ENCODE peak calls at places on chromosomes 4 and X, in eight cellular contexts. U is neuronal stem cell, G is OCI-LY7, N is mesendoderm, K is HCT116, D is lower lobe of right lung, P is right atrium auricular region, O is heart right ventricle. B is an unnamed sample.

GRCh38 chr4:5014007-5014682 is 5.1 kb downstream of the CYTL1 start:
- DNase-seq in U (no peak), G (no peak), N (no peak), K (no peak), D (no peak), P (peak; percentile 56), O (no peak), B (no peak)

GRCh38 chr4:78578674-78579430 is 27.3 kb downstream of the ANXA3 start:
- DNase-seq in U (no peak), G (no peak), N (no peak), K (no peak), D (no peak), P (no peak), O (no peak), B (no peak)

GRCh38 chrX:126339926-126340325 is 173.8 kb upstream of the DCAF12L2 start:
- DNase-seq in U (no peak), G (no peak), N (no peak), K (no peak), D (no peak), P (no peak), O (no peak), B (no peak)

GRCh38 chr4:183924362-183925044 is 19.4 kb downstream of the STOX2 start:
- DNase-seq in U (no peak), G (no peak), N (no peak), K (no peak), D (no peak), P (no peak), O (no peak), B (no peak)

GRCh38 chrX:37476571-37477188 is 94.8 kb upstream of the LANCL3 start:
- DNase-seq in U (no peak), G (no peak), N (no peak), K (no peak), D (no peak), P (no peak), O (no peak), B (no peak)

GRCh38 chr4:146053901-146054300 is 115.3 kb upstream of the ZNF827 start:
- DNase-seq in U (no peak), G (no peak), N (no peak), K (no peak), D (no peak), P (no peak), O (no peak), B (no peak)

GRCh38 chrX:66021758-66022741 is 17.8 kb downstream of the VSIG4 start:
- DNase-seq in U (no peak), G (no peak), N (no peak), K (no peak), D (no peak), P (no peak), O (no peak), B (no peak)

GRCh38 chrX:45903781-45904201 is 641.4 kb downstream of the ZNF674 start:
- DNase-seq in U (peak; percentile 3), G (no peak), N (peak; percentile 91), K (no peak), D (no peak), P (no peak), O (no peak), B (no peak)

GRCh38 chr4:140626982-140627381 is 58.2 kb upstream of the UCP1 start:
- DNase-seq in U (no peak), G (no peak), N (no peak), K (no peak), D (no peak), P (no peak), O (no peak), B (no peak)

GRCh38 chr4:28451346-28451745 is 1590.7 kb downstream of the STIM2 start:
- DNase-seq in U (no peak), G (no peak), N (no peak), K (no peak), D (no peak), P (no peak), O (no peak), B (no peak)

GRCh38 chrX:151929131-151929530 is 16.4 kb downstream of the MAGEA4 start:
- DNase-seq in U (no peak), G (no peak), N (no peak), K (no peak), D (no peak), P (no peak), O (no peak), B (no peak)

GRCh38 chr4:86221076-86221475 is 138.8 kb downstream of the MAPK10 start:
- DNase-seq in U (peak; percentile 43), G (no peak), N (no peak), K (no peak), D (no peak), P (no peak), O (no peak), B (no peak)

DNA sequence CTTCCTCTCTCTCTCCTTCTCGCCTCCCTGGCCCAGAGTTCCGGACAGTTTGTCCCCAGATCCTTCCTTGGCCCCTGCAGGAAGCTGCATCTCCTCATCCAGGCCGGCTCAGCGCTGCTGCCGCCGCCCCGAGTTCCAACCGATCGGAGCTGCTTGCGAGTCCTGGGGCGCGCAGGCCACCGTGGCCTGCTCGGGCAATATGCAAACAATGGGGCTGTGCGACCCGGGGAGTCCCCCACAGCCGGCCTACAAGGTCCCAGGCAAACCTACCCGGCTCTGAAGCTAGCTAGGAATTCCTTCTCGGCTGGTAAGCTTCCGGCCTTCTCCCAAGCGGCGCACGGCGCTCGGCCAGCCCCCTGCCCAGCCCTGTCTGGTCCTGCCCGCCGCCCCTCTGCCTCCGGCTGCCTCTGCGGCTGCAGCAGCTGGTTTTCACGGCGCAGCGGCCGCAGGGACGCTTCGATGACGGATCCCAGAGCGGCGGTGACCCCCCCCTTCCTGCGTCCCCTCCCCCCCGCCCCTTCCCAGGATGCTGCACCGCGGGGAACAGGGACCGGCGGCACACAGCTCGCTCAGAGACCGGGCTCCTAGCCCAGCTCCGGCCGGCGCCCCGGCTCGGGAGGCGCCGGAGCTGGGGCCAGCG is 59.4 kb downstream of the TSC22D3 start:
- DNase-seq in U (peak; percentile 26), G (peak; percentile 24), N (peak; percentile 85), K (no peak), D (peak; percentile 54), P (no peak), O (peak; percentile 24), B (peak; percentile 12)
- H3K4me1 ChIP-seq in U (peaks cover 11% of the 10 kb centered on the region), G (peaks cover 54% of the 10 kb centered on the region), N (no peaks in the 10 kb centered on the region), K (peaks cover 14% of the 10 kb centered on the region), D (peaks cover 40% of the 10 kb centered on the region), P (peaks cover 19% of the 10 kb centered on the region), O (peaks cover 14% of the 10 kb centered on the region), B (peaks cover 54% of the 10 kb centered on the region)

DNA sequence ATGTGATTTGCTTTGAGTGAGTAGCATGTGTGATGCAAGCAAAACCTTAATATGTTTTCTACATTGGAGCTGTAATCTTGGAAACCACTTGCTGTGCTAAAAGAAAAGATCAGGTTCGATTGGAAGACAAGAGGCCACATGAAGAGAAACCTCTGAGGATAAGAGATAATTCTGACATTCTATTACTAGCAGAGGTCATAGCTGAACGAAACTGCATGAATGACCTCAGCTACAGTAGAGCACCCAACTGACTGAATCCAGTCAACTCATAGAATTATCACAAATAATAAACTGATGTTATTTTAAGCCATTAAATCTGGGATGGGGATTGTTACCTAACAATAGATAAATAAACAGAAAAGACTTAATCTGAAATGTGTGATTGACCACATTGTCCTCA is 147.1 kb downstream of the CAMK2D start:
- DNase-seq in U (no peak), G (no peak), N (no peak), K (no peak), D (no peak), P (no peak), O (no peak), B (no peak)
- H3K4me1 ChIP-seq in U (peaks cover 2% of the 10 kb centered on the region), G (peaks cover 66% of the 10 kb centered on the region), N (no peaks in the 10 kb centered on the region), K (no peaks in the 10 kb centered on the region), D (no peaks in the 10 kb centered on the region), P (peaks cover 52% of the 10 kb centered on the region), O (peaks cover 64% of the 10 kb centered on the region), B (peaks cover 8% of the 10 kb centered on the region)

DNA sequence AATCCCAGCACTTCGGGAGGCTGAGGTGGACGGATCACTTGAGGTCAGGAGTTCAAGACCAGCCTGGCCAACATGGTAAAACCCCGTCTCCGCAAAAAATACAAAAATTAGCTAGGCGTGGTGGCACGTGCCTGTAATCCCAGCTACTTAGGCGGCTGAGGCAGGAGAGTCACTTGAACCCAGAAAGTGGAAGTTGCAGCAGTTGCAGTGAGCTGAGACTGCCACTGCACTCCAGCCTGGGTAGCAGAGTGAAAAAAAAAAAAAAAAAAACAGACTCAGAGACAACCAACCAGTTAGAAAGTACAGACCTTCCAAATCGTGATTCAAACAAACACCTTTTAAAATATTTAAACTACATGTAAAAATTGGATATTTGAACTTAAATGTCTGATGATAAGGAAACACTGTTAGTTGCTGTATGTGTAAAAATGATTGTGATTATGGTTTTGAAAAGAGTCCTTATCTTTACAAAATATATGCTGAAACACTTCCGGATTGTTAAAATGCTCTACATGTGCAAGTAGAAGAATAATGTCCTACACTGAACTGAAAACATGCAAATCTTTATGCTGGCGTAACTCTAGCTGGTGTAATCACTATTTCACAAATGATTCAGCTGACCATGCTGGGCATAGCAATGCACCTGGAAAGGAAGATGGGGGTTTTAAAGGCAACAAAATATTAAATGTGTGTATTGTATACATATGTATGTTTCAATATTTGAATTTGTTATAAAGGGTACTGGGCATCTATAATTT is 37.8 kb downstream of the SH3KBP1 start:
- DNase-seq in U (no peak), G (peak; percentile 51), N (no peak), K (no peak), D (no peak), P (no peak), O (no peak), B (no peak)
- H3K4me1 ChIP-seq in U (no peaks in the 10 kb centered on the region), G (peaks cover 51% of the 10 kb centered on the region), N (no peaks in the 10 kb centered on the region), K (peaks cover 20% of the 10 kb centered on the region), D (peaks cover 17% of the 10 kb centered on the region), P (no peaks in the 10 kb centered on the region), O (no peaks in the 10 kb centered on the region), B (peaks cover 23% of the 10 kb centered on the region)

GRCh38 chr4:80085081-80085480 is 12.1 kb upstream of the ANTXR2 start:
- DNase-seq in U (no peak), G (no peak), N (no peak), K (no peak), D (no peak), P (no peak), O (no peak), B (no peak)
- H3K4me1 ChIP-seq in U (no peaks in the 10 kb centered on the region), G (no peaks in the 10 kb centered on the region), N (no peaks in the 10 kb centered on the region), K (no peaks in the 10 kb centered on the region), D (no peaks in the 10 kb centered on the region), P (no peaks in the 10 kb centered on the region), O (no peaks in the 10 kb centered on the region), B (no peaks in the 10 kb centered on the region)

GRCh38 chr4:6794189-6794588 is 11.7 kb downstream of the KIAA0232 start:
- DNase-seq in U (no peak), G (no peak), N (no peak), K (no peak), D (no peak), P (no peak), O (no peak), B (no peak)
- H3K4me1 ChIP-seq in U (no peaks in the 10 kb centered on the region), G (no peaks in the 10 kb centered on the region), N (no peaks in the 10 kb centered on the region), K (peaks cover 4% of the 10 kb centered on the region), D (peaks cover 25% of the 10 kb centered on the region), P (peaks cover 23% of the 10 kb centered on the region), O (peaks cover 20% of the 10 kb centered on the region), B (peaks cover 18% of the 10 kb centered on the region)

GRCh38 chr4:57044279-57044678 is 65.6 kb downstream of the POLR2B start:
- DNase-seq in U (no peak), G (no peak), N (no peak), K (no peak), D (no peak), P (no peak), O (no peak), B (no peak)
- H3K4me1 ChIP-seq in U (peaks cover 1% of the 10 kb centered on the region), G (no peaks in the 10 kb centered on the region), N (no peaks in the 10 kb centered on the region), K (no peaks in the 10 kb centered on the region), D (peaks cover 39% of the 10 kb centered on the region), P (peaks cover 65% of the 10 kb centered on the region), O (peaks cover 52% of the 10 kb centered on the region), B (no peaks in the 10 kb centered on the region)

B was measured in CD4-positive, CD25-positive, alpha-beta regulatory T cell.